ENCODE peak calls at places on chromosome 1, in seven cellular contexts. T is choroid plexus epithelial cell, J is progenitor cell of endocrine pancreas, O is gastrocnemius medialis, M is RWPE1, X is HFFc6, W is neural progenitor cell. N is an unnamed sample.

GRCh38 chr1:4021895-4022268 is 121.8 kb upstream of the C1orf174 start:
- DNase-seq in T (no peak), X (no peak), J (no peak), W (no peak), M (no peak), O (no peak), N (no peak)

GRCh38 chr1:14835725-14836124 is 237.2 kb downstream of the KAZN start:
- DNase-seq in W (no peak), X (no peak), J (no peak), T (peak), O (no peak), M (no peak), N (no peak)

GRCh38 chr1:42153598-42153995 is 387 bp downstream of the GUCA2B start:
- DNase-seq in O (no peak), T (no peak), X (no peak), W (no peak), M (no peak), J (no peak), N (no peak)

GRCh38 chr1:161499099-161500078 is 5.9 kb upstream of the FCGR2A start:
- DNase-seq in T (no peak), M (no peak), J (no peak), W (no peak), O (no peak), X (no peak), N (no peak)

GRCh38 chr1:10860218-10860617 is 63.8 kb upstream of the CASZ1 start:
- DNase-seq in M (no peak), X (no peak), J (no peak), T (no peak), O (no peak), W (no peak), N (no peak)

GRCh38 chr1:63662846-63663245 is 69.6 kb downstream of the PGM1 start:
- DNase-seq in T (no peak), O (no peak), X (peak), M (peak), W (no peak), J (no peak), N (no peak)

GRCh38 chr1:175968486-175969182 is 225.2 kb upstream of the TNR start:
- DNase-seq in O (no peak), X (peak), J (no peak), T (peak), M (no peak), W (no peak), N (no peak)

GRCh38 chr1:221415626-221416025 is 326.3 kb downstream of the DUSP10 start:
- DNase-seq in X (no peak), J (no peak), T (no peak), O (no peak), W (no peak), M (no peak), N (no peak)

GRCh38 chr1:228697209-228698016 is 37.9 kb upstream of the RHOU start:
- DNase-seq in W (no peak), O (peak), X (peak), M (no peak), T (peak), J (no peak), N (peak)

GRCh38 chr1:39573736-39574624 is 2.6 kb downstream of the PABPC4 start:
- DNase-seq in M (no peak), J (no peak), X (peak), O (peak), W (no peak), T (peak), N (no peak)

GRCh38 chr1:173195596-173196088 is 11.5 kb downstream of the TNFSF4 start:
- DNase-seq in T (no peak), O (no peak), X (no peak), W (no peak), M (no peak), J (no peak), N (no peak)

GRCh38 chr1:2594001-2594640 is 7.5 kb downstream of the PRXL2B start:
- DNase-seq in O (no peak), M (no peak), W (no peak), J (no peak), X (no peak), T (peak), N (no peak)

GRCh38 chr1:116466810-116467557 is 93.9 kb downstream of the ATP1A1 start:
- DNase-seq in M (no peak), W (no peak), X (no peak), O (no peak), J (no peak), T (no peak), N (no peak)

GRCh38 chr1:225873281-225873850 is 8.8 kb downstream of the TMEM63A start:
- DNase-seq in X (no peak), W (no peak), M (no peak), J (no peak), T (no peak), O (no peak), N (no peak)

DNA sequence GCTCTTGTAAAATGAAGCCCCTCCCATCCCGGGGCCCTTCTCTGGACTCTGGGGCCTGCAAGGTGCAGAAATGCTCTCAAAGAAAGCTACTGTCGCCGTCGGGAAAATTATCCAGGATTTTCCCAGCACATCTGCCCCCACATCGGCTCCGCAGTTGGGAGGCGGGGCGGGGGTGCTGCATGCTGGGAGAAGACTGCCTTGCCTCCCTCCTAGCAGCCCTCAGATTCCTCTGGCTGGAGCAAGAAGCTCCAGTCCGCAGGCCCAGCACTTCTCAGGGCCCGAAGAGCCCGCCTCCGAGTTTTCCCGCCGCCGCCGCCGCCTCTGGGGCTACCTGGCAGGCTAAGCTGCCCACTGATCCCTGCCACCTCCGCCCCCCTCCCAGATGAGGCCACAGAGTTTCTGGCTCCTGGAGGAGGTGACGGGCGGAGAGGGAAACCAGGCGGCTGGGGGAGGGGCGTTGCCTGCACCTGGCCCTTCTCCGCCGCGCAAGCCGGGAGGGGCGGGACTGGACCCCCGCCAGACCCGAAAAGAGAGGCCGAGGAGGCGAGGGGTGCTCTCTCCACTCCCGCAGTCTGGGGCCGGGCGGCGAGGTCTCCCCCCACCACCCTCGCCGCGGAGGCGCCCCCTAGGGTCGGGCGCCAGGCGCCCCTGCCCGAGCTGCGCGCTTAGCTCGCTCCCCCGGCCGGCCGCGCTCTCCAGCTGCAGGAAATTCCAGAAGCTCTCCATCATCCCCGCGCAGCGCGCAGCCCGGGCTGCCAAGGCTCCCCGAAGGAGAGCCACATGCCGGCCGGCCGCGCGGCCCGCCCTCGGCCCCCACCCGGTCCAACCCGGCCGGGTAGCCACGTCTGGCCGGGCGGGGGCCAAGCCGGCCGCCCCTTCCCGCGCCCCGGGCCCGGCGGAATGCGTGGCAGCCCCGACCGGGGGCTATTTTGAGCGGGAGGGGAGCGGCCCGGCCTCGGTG is 28.8 kb downstream of the AHDC1 start:
- DNase-seq in J (peak), T (peak), O (peak), W (peak), X (peak), M (peak), N (no peak)
- TF ChIP-seq CTCF in J (peak), T (no peak), O (peak), W (peak), X (peak), M (peak), N (no peak)

GRCh38 chr1:219220945-219221344 is 47.3 kb downstream of the LYPLAL1 start:
- DNase-seq in T (peak), X (no peak), O (no peak), J (no peak), M (no peak), W (no peak), N (no peak)
- TF ChIP-seq CTCF in T (peak), X (peak), O (no peak), J (no peak), M (no peak), W (no peak), N (no peak)

GRCh38 chr1:111195002-111195684 is 5.3 kb downstream of the DENND2D start:
- DNase-seq in O (no peak), X (no peak), J (no peak), W (no peak), M (no peak), T (peak), N (no peak)
- TF ChIP-seq CTCF in O (no peak), X (no peak), J (no peak), W (no peak), M (no peak), T (no peak), N (no peak)

DNA sequence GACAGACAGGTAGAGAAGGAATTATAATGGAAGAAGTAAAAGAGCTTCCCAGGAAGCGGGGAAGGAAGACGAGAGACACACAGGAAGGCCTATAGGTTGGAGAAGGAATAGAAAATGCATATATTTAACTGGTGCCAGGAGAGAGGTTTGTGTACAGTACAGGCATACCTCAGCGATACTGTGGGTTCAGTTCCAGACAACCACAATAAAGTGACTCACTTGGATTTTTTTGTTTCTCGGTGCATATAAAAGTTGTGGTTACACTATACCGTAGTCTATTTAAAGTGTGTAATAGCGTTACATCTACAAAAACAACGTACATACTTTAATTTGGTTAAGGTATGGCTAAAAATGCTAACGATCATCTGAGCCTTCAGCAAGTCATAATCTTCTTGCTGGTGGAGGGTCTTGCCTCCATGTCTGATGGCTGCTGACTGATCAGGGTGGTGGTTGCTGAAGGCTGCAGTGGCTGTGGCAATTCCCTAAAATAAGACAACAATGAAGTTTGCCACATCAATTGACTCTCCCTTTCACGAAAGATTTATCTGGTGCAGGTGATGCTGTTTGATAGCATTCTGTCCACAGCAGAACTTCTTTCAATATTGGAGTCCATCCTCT is 16.0 kb downstream of the YARS1 start:
- DNase-seq in M (no peak), X (peak), W (no peak), J (no peak), T (peak), O (no peak), N (no peak)
- TF ChIP-seq CTCF in M (no peak), X (no peak), W (no peak), J (no peak), T (no peak), O (no peak), N (no peak)

GRCh38 chr1:209490013-209490412 is 93.5 kb upstream of the CAMK1G start:
- DNase-seq in W (peak), X (peak), O (no peak), T (peak), M (peak), J (no peak), N (no peak)
- TF ChIP-seq CTCF in W (peak), X (peak), O (no peak), T (peak), M (peak), J (peak), N (no peak)

GRCh38 chr1:78068681-78069283 is 23.0 kb downstream of the GIPC2 start:
- DNase-seq in X (no peak), W (no peak), M (no peak), T (no peak), O (peak), J (no peak), N (no peak)
- TF ChIP-seq CTCF in X (no peak), W (no peak), M (no peak), T (no peak), O (no peak), J (no peak), N (no peak)

GRCh38 chr1:23838401-23838866 is 13.2 kb upstream of the HMGCL start:
- DNase-seq in O (peak), X (peak), T (peak), M (peak), W (peak), J (peak), N (peak)
- TF ChIP-seq CTCF in O (no peak), X (no peak), T (no peak), M (no peak), W (no peak), J (no peak), N (no peak)

DNA sequence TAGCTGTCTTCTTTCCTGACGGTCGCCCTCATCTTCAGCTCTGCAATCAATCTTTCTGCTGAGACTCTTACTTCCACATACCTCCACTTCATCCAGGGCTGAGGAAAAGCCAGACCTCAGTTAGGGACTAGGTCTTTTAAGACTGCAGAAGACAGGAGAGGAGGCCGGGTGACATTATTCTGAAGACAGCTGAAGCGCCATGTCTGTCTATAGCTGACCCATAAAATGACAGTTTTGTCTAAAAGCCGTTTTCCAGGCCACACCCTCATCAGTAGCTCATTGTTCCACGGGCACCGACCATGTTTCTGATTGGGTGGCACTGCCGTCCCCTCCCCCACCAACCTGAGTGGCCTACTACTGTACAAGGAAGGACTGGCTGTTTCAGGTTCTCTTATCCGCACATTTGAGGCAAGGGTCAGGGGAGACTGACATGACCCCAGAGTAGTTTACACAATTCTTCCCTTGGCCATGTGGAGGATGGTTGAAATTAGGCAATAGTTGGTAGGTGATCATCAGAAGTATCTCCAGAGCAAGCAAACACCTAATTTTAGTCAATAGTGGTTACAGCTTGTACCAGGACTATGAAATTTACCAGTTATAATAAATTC is at the start of gene ADCY10:
- DNase-seq in J (no peak), O (no peak), M (no peak), T (no peak), X (no peak), W (no peak), N (no peak)
- TF ChIP-seq CTCF in J (no peak), O (no peak), M (no peak), T (no peak), X (no peak), W (no peak), N (no peak)